ENCODE peak calls at places on chromosomes 5 and 9, in four cellular contexts. I is SK-N-SH, U is HCT116, T is K562. K is an unnamed sample.

GRCh38 chr5:19986036-19986619 is 1.9 kb downstream of the CDH18 start:
- DNase-seq in I (no peak), U (no peak), T (no peak), K (no peak)

GRCh38 chr9:134835987-134836386 is 44.6 kb upstream of the FCN2 start:
- DNase-seq in I (no peak), U (no peak), T (no peak), K (no peak)

GRCh38 chr5:137825165-137825564 is 42.5 kb upstream of the MYOT start:
- DNase-seq in I (no peak), U (no peak), T (no peak), K (no peak)

GRCh38 chr5:444226-444625 is 1.2 kb downstream of the EXOC3 start:
- DNase-seq in I (no peak), U (no peak), T (no peak), K (no peak)

GRCh38 chr5:113081091-113081490 is 104.5 kb downstream of the DCP2 start:
- DNase-seq in I (no peak), U (no peak), T (no peak), K (no peak)

GRCh38 chr5:72600401-72600981 is 93.3 kb upstream of the ZNF366 start:
- DNase-seq in I (no peak), U (peak; percentile 10), T (no peak), K (no peak)

GRCh38 chr5:152532714-152533113 is 127.6 kb upstream of the NMUR2 start:
- DNase-seq in I (peak; percentile 16), U (peak; percentile 42), T (no peak), K (peak; percentile 33)

GRCh38 chr9:126611592-126612328 is 2.0 kb upstream of the LMX1B start:
- DNase-seq in I (peak; percentile 94), U (peak; percentile 32), T (peak; percentile 83), K (peak; percentile 36)

GRCh38 chr5:59099270-59099994 is 516.6 kb downstream of the RAB3C start:
- DNase-seq in I (no peak), U (no peak), T (no peak), K (peak; percentile 5)

GRCh38 chr9:126206099-126206498 is 120.5 kb upstream of the MVB12B start:
- DNase-seq in I (peak; percentile 49), U (no peak), T (no peak), K (no peak)

GRCh38 chr5:40165789-40166728 is 513.7 kb upstream of the PTGER4 start:
- DNase-seq in I (no peak), U (no peak), T (no peak), K (no peak)

GRCh38 chr5:116738948-116739339 is 164.3 kb upstream of the SEMA6A start:
- DNase-seq in I (peak; percentile 26), U (no peak), T (no peak), K (no peak)

GRCh38 chr9:121886759-121887485 is 206.2 kb downstream of the TTLL11 start:
- DNase-seq in I (no peak), U (no peak), T (no peak), K (no peak)

GRCh38 chr9:121889990-121890563 is 203.0 kb downstream of the TTLL11 start:
- DNase-seq in I (no peak), U (no peak), T (no peak), K (no peak)

GRCh38 chr9:121887553-121888437 is 205.3 kb downstream of the TTLL11 start:
- DNase-seq in I (peak; percentile 42), U (no peak), T (no peak), K (no peak)

GRCh38 chr9:121890746-121891145 is 202.4 kb downstream of the TTLL11 start:
- DNase-seq in I (no peak), U (no peak), T (no peak), K (no peak)

DNA sequence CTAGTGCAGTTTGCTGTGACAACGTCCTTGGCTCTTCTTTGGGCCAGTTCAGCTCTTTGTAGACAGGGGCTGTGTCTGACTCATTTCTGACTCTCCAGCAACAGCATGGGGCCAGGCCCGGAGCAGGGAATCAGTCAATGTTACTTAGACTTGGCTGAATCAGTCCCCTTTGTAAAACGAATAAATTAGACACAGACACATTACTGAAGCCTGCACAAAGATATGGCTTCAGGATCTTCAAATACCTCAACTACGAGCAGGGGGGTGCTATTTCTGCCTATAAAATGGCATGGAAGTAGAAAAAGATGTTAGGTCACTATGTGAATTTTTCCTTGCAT is 204.7 kb downstream of the TTLL11 start:
- DNase-seq in I (no peak), U (no peak), T (no peak), K (no peak)
- TF ChIP-seq ELF1 in I (no peak), U (no peak), T (no peak), K (no peak)

GRCh38 chr5:53256746-53257145 is 147.2 kb upstream of the MOCS2 start:
- DNase-seq in I (no peak), U (no peak), T (no peak), K (no peak)

GRCh38 chr5:53260446-53260845 is 150.9 kb upstream of the MOCS2 start:
- DNase-seq in I (no peak), U (no peak), T (no peak), K (no peak)

GRCh38 chr5:53259176-53259575 is 149.6 kb upstream of the MOCS2 start:
- DNase-seq in I (no peak), U (no peak), T (no peak), K (no peak)

GRCh38 chr5:53261245-53261644 is 151.7 kb upstream of the MOCS2 start:
- DNase-seq in I (no peak), U (no peak), T (no peak), K (no peak)

DNA sequence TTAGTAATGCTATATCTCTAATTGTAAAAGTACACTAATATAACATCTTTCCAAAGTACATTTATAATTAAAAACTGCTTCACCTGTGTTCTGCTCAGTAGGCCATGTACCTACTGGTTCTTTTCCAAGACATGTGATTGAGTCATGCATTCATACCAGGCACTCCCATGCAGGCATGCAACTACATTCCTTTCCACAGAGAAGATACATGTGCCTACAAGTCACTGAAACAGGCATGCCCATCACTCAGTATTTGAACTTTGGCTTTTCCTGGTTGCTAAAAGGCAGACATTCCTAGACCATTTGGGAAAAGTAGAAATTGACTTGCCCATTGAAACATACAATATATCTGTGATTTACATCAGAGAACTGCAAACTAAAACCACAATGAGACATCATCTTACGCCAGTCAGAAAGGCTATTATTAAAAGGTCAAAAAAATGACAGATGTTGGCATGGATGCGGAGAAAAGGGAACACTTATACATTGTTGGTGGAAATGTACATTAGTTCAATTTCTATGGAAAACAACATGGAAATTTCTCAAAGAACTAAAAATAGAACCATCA is 148.3 kb upstream of the MOCS2 start:
- DNase-seq in I (no peak), U (no peak), T (no peak), K (no peak)
- TF ChIP-seq ELF1 in I (no peak), U (no peak), T (no peak), K (no peak)

GRCh38 chr5:120402606-120403005 is 61.5 kb upstream of the PRR16 start:
- DNase-seq in I (no peak), U (no peak), T (no peak), K (no peak)

GRCh38 chr5:120405291-120405864 is 58.7 kb upstream of the PRR16 start:
- DNase-seq in I (no peak), U (no peak), T (no peak), K (no peak)

GRCh38 chr5:120405923-120406322 is 58.2 kb upstream of the PRR16 start:
- DNase-seq in I (no peak), U (no peak), T (no peak), K (no peak)
- TF ChIP-seq ELF1 in I (no peak), U (no peak), T (no peak), K (no peak)

GRCh38 chr9:98201102-98201501 is 8.7 kb upstream of the CORO2A start:
- DNase-seq in I (no peak), U (no peak), T (no peak), K (no peak)
- TF ChIP-seq ELF1 in I (no peak), U (no peak), T (no peak), K (no peak)

GRCh38 chr9:36840895-36841536 is 193.1 kb downstream of the PAX5 start:
- DNase-seq in I (no peak), U (no peak), T (no peak), K (peak; percentile 64)
- TF ChIP-seq ELF1 in I (no peak), U (no peak), T (no peak), K (no peak)

GRCh38 chr5:53503819-53504218 is 23.4 kb downstream of the FST start:
- DNase-seq in I (no peak), U (no peak), T (no peak), K (no peak)

GRCh38 chr5:53512539-53512938 is 32.1 kb downstream of the FST start:
- DNase-seq in I (no peak), U (no peak), T (no peak), K (no peak)

GRCh38 chr5:53507013-53507412 is 26.6 kb downstream of the FST start:
- DNase-seq in I (no peak), U (no peak), T (no peak), K (no peak)

DNA sequence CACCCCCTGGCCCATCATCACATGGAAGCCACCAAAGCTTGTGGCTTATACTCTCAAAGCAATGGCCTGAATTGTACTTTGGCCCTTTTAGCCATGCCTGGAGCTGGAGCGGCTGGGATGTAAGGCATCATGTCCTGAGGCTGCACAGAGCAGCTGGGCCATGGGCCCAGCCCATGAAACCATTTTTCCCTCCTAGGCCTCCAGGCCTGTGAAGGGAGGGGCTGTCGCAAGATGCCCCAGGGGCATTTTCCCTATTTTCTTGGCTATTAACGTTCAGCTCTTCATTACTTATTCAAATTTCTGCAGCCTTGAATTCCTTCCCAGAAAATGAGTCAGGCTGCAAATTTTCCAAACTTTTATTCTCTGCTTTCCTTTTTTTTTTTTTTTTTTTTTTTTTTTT is 27.7 kb downstream of the FST start:
- DNase-seq in I (no peak), U (no peak), T (no peak), K (no peak)
- TF ChIP-seq ELF1 in I (no peak), U (no peak), T (no peak), K (no peak)

GRCh38 chr9:96612105-96612965 is 7.3 kb downstream of the CDC14B start:
- DNase-seq in I (peak; percentile 48), U (no peak), T (no peak), K (peak; percentile 84)

GRCh38 chr9:96612966-96613589 is 6.6 kb downstream of the CDC14B start:
- DNase-seq in I (no peak), U (no peak), T (no peak), K (no peak)

GRCh38 chr9:96607971-96608370 is 11.7 kb downstream of the CDC14B start:
- DNase-seq in I (peak; percentile 69), U (no peak), T (no peak), K (no peak)

GRCh38 chr9:96611302-96611701 is 8.3 kb downstream of the CDC14B start:
- DNase-seq in I (no peak), U (no peak), T (no peak), K (no peak)

GRCh38 chr9:96609732-96610131 is 9.9 kb downstream of the CDC14B start:
- DNase-seq in I (no peak), U (no peak), T (no peak), K (no peak)
- TF ChIP-seq ELF1 in I (no peak), U (no peak), T (no peak), K (no peak)

GRCh38 chr5:125311743-125312142 is 565.3 kb upstream of the ZNF608 start:
- DNase-seq in I (no peak), U (no peak), T (no peak), K (no peak)
- TF ChIP-seq ELF1 in I (peak; percentile 16), U (no peak), T (no peak), K (no peak)